ENCODE peak calls at places on chromosomes 5 and 9, in four cellular contexts. One of them, this sample, is unnamed.
A peak's percentile ranks its signal among the peaks of the same experiment; 100 is the strongest.

GRCh38 chr5:115415143-115415491 is 118.7 kb upstream of the CCDC112 start:
- DNase-seq in sigmoid colon: no peak
- DNase-seq in heart right ventricle: no peak
- DNase-seq in BJ: no peak
- DNase-seq in this sample: peak; percentile 80

GRCh38 chr9:113536483-113537226 is 73.1 kb downstream of the RGS3 start:
- DNase-seq in BJ: no peak
- DNase-seq in sigmoid colon: peak; percentile 81
- DNase-seq in heart right ventricle: peak; percentile 83
- DNase-seq in this sample: no peak

GRCh38 chr5:78601622-78602314 is 46.8 kb downstream of the LHFPL2 start:
- DNase-seq in BJ: no peak
- DNase-seq in sigmoid colon: no peak
- DNase-seq in heart right ventricle: no peak
- DNase-seq in this sample: no peak

GRCh38 chr5:176171171-176171760 is 67.0 kb upstream of the SIMC1 start:
- DNase-seq in heart right ventricle: no peak
- DNase-seq in BJ: no peak
- DNase-seq in sigmoid colon: no peak
- DNase-seq in this sample: no peak

GRCh38 chr5:72814104-72814503 is 2.4 kb upstream of the TNPO1 start:
- DNase-seq in sigmoid colon: no peak
- DNase-seq in heart right ventricle: no peak
- DNase-seq in BJ: no peak
- DNase-seq in this sample: no peak

GRCh38 chr5:59335544-59335943 is 558.0 kb downstream of the PDE4D start:
- DNase-seq in heart right ventricle: no peak
- DNase-seq in sigmoid colon: no peak
- DNase-seq in BJ: no peak
- DNase-seq in this sample: no peak

GRCh38 chr9:16544842-16545241 is 325.6 kb downstream of the BNC2 start:
- DNase-seq in heart right ventricle: no peak
- DNase-seq in BJ: no peak
- DNase-seq in sigmoid colon: no peak
- DNase-seq in this sample: no peak

GRCh38 chr9:132505961-132506691 is 76.3 kb upstream of the BARHL1 start:
- DNase-seq in sigmoid colon: no peak
- DNase-seq in heart right ventricle: no peak
- DNase-seq in BJ: no peak
- DNase-seq in this sample: no peak

GRCh38 chr9:104743377-104743985 is 4.0 kb upstream of the NIPSNAP3A start:
- DNase-seq in sigmoid colon: no peak
- DNase-seq in BJ: peak; percentile 19
- DNase-seq in heart right ventricle: no peak
- DNase-seq in this sample: peak; percentile 44

GRCh38 chr9:94490465-94490864 is 64.4 kb upstream of the PCAT7 start:
- DNase-seq in BJ: no peak
- DNase-seq in heart right ventricle: no peak
- DNase-seq in sigmoid colon: no peak
- DNase-seq in this sample: no peak

GRCh38 chr5:153881687-153882086 is 157.0 kb downstream of the FAM114A2 start:
- DNase-seq in heart right ventricle: no peak
- DNase-seq in sigmoid colon: no peak
- DNase-seq in BJ: no peak
- DNase-seq in this sample: no peak

GRCh38 chr9:38065369-38066075 is 3.5 kb downstream of the SHB start:
- DNase-seq in heart right ventricle: no peak
- DNase-seq in sigmoid colon: peak; percentile 50
- DNase-seq in BJ: no peak
- DNase-seq in this sample: no peak

GRCh38 chr9:116686693-116687073 is 422 bp upstream of the TRIM32 start:
- DNase-seq in sigmoid colon: no peak
- DNase-seq in BJ: no peak
- DNase-seq in heart right ventricle: no peak
- DNase-seq in this sample: no peak

GRCh38 chr9:108972626-108973209 is 38.5 kb downstream of the ABITRAM start:
- DNase-seq in heart right ventricle: no peak
- DNase-seq in BJ: peak; percentile 15
- DNase-seq in sigmoid colon: no peak
- DNase-seq in this sample: peak; percentile 6

GRCh38 chr5:130616161-130616560 is 548.9 kb downstream of the HINT1 start:
- DNase-seq in heart right ventricle: no peak
- DNase-seq in BJ: no peak
- DNase-seq in sigmoid colon: no peak
- DNase-seq in this sample: no peak

GRCh38 chr9:13446935-13447334 is 167.4 kb upstream of the MPDZ start:
- DNase-seq in BJ: no peak
- DNase-seq in heart right ventricle: no peak
- DNase-seq in sigmoid colon: no peak
- DNase-seq in this sample: no peak

GRCh38 chr5:52838306-52839015 is 50.7 kb downstream of the ITGA1 start:
- DNase-seq in heart right ventricle: no peak
- DNase-seq in BJ: no peak
- DNase-seq in sigmoid colon: no peak
- DNase-seq in this sample: no peak

GRCh38 chr9:104863180-104863883 is 64.6 kb downstream of the ABCA1 start:
- DNase-seq in BJ: peak; percentile 46
- DNase-seq in sigmoid colon: no peak
- DNase-seq in heart right ventricle: no peak
- DNase-seq in this sample: peak; percentile 66

GRCh38 chr5:176501333-176501732 is 35.9 kb downstream of the RNF44 start:
- DNase-seq in BJ: peak; percentile 39
- DNase-seq in sigmoid colon: no peak
- DNase-seq in heart right ventricle: no peak
- DNase-seq in this sample: no peak

GRCh38 chr9:121743441-121744001 is 92.1 kb downstream of the DAB2IP start:
- DNase-seq in BJ: peak; percentile 65
- DNase-seq in heart right ventricle: peak; percentile 87
- DNase-seq in sigmoid colon: peak; percentile 93
- DNase-seq in this sample: peak; percentile 73

GRCh38 chr9:121746411-121746810 is 95.0 kb downstream of the DAB2IP start:
- DNase-seq in heart right ventricle: no peak
- DNase-seq in BJ: no peak
- DNase-seq in sigmoid colon: no peak
- DNase-seq in this sample: no peak

GRCh38 chr9:121745396-121745695 is 93.9 kb downstream of the DAB2IP start:
- DNase-seq in sigmoid colon: no peak
- DNase-seq in BJ: no peak
- DNase-seq in heart right ventricle: no peak
- DNase-seq in this sample: no peak

GRCh38 chr9:121744002-121744686 is 92.7 kb downstream of the DAB2IP start:
- DNase-seq in sigmoid colon: peak; percentile 84
- DNase-seq in BJ: no peak
- DNase-seq in heart right ventricle: peak; percentile 67
- DNase-seq in this sample: no peak

GRCh38 chr9:121744687-121745395 is 93.4 kb downstream of the DAB2IP start:
- DNase-seq in heart right ventricle: no peak
- DNase-seq in BJ: no peak
- DNase-seq in sigmoid colon: no peak
- DNase-seq in this sample: no peak
- TF ChIP-seq CTCF in heart right ventricle: no peak
- TF ChIP-seq CTCF in BJ: no peak
- TF ChIP-seq CTCF in sigmoid colon: no peak
- TF ChIP-seq CTCF in this sample: no peak

GRCh38 chr5:143220748-143221211 is 182.7 kb downstream of the NR3C1 start:
- DNase-seq in BJ: no peak
- DNase-seq in sigmoid colon: no peak
- DNase-seq in heart right ventricle: no peak
- DNase-seq in this sample: no peak
- H3K4me3 ChIP-seq in BJ: no peak overlapping the region
- H3K4me3 ChIP-seq in sigmoid colon: no peak overlapping the region
- H3K4me3 ChIP-seq in heart right ventricle: peak overlapping the region; percentile 31
- H3K4me3 ChIP-seq in this sample: no peak overlapping the region

DNA sequence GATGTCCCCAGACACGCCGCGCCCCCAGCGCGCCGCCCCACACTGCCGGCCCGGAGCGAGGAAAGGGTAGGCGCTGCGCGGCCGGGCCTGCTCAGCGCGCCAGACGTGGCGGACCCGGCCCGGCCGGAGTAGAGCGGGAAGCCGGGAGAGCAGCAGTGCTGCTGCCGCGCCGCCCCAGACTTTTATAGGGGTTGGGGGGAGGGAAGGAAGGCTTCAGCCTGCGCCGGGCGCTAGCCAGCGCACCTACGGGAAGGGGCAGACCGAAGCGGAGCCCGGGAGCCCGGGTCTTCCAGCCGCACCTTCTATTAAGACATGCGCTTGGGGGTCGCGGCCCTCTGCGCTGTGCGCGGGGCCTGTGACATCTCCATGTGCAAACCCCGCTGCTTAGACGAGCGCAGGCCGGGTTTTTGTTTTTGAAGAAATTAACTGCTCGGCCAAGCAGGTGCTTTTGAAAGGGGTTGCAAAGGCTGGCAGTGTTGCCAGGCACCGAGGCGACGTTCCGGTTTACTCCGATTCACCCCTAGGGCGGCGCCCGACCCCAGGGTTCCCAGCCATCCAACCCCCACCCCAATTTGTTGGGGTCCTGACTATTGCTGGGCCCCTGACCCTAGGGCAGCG is 361 bp upstream of the PAX5 start:
- DNase-seq in heart right ventricle: no peak
- DNase-seq in sigmoid colon: no peak
- DNase-seq in BJ: no peak
- DNase-seq in this sample: no peak
- TF ChIP-seq CTCF in heart right ventricle: no peak
- TF ChIP-seq CTCF in sigmoid colon: no peak
- TF ChIP-seq CTCF in BJ: peak; percentile 12
- TF ChIP-seq CTCF in this sample: peak; percentile 22

GRCh38 chr5:158821321-158821720 is 278.4 kb downstream of the EBF1 start:
- DNase-seq in BJ: no peak
- DNase-seq in heart right ventricle: no peak
- DNase-seq in sigmoid colon: no peak
- DNase-seq in this sample: no peak
- H3K4me3 ChIP-seq in BJ: no peak overlapping the region
- H3K4me3 ChIP-seq in heart right ventricle: no peak overlapping the region
- H3K4me3 ChIP-seq in sigmoid colon: no peak overlapping the region
- H3K4me3 ChIP-seq in this sample: no peak overlapping the region

DNA sequence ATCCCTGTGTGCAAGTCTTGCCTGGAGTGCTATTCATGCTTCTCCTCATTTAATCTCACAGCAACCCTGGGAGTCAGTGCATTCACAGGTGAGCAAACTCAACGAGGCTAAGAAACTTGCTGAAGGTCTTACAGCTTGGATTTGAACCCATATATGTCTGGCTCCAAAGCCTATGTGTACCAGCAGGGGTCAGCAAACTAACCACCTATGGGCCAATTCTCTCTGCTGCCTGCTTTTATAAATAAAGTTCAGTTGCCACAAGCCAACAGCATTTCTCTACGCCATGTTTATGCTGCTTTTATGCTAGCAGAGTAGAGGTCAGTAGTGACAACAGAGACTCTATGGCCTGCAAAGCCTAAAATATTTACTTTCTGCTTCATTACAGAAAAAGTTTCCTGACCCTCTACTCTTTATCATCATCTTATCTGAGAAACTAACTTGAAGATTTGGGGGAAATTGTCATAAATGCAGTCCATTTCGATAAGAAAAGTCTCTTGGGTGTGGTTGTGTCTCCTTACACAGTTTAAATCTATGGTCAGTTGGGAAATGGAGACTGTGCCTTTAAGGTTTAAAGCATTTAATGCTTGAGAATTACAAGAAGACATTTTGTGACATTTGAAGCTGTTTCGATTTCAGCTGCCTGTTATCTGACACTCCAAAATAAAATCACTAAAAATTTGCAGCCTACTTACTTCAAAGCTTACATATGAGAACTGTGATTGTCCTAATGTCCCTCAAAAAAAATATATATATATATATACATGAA is 137.7 kb downstream of the PRELID2 start:
- DNase-seq in heart right ventricle: no peak
- DNase-seq in BJ: no peak
- DNase-seq in sigmoid colon: no peak
- DNase-seq in this sample: peak; percentile 26
- TF ChIP-seq CTCF in heart right ventricle: no peak
- TF ChIP-seq CTCF in BJ: peak; percentile 47
- TF ChIP-seq CTCF in sigmoid colon: no peak
- TF ChIP-seq CTCF in this sample: peak; percentile 62

GRCh38 chr9:111895996-111896941 is at the start of gene UGCG:
- DNase-seq in BJ: peak; percentile 48
- DNase-seq in heart right ventricle: peak; percentile 92
- DNase-seq in sigmoid colon: peak; percentile 91
- DNase-seq in this sample: peak; percentile 33

GRCh38 chr9:111886983-111887718 is 9.5 kb upstream of the UGCG start:
- DNase-seq in BJ: no peak
- DNase-seq in sigmoid colon: no peak
- DNase-seq in heart right ventricle: no peak
- DNase-seq in this sample: no peak

GRCh38 chr9:111890254-111890791 is 6.3 kb upstream of the UGCG start:
- DNase-seq in BJ: no peak
- DNase-seq in sigmoid colon: no peak
- DNase-seq in heart right ventricle: no peak
- DNase-seq in this sample: no peak

GRCh38 chr9:111896942-111897830 is 572 bp downstream of the UGCG start:
- DNase-seq in heart right ventricle: peak; percentile 69
- DNase-seq in sigmoid colon: peak; percentile 79
- DNase-seq in BJ: no peak
- DNase-seq in this sample: no peak

DNA sequence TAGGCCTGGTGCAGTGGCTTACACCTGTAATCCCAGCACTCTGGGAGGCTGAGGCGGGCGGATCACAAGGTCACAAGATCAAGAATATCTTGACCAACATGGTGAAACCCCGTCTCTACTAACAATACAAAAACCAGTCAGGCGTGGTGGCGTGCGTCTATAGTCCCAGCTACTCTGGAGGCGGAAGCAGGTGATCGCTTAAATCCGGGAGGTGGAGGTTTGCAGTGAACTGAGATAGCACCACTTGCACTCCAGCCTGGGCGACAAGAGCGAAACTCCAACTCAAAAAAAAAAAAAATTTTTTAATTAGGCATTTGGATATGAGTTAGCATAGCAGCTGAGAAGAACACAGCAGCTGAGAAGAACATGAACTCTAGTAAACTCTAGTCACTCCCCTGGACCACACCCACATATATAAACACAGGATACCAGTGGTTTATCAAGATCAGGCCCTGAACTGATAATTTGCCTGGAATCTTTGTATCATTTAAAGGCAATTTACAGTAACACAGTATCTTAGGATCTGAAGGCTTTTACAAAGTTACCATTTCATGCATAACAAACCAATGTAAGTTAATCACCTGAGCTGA is 4.6 kb upstream of the UGCG start:
- DNase-seq in BJ: no peak
- DNase-seq in sigmoid colon: no peak
- DNase-seq in heart right ventricle: no peak
- DNase-seq in this sample: no peak
- H3K4me3 ChIP-seq in BJ: no peak overlapping the region
- H3K4me3 ChIP-seq in sigmoid colon: no peak overlapping the region
- H3K4me3 ChIP-seq in heart right ventricle: no peak overlapping the region
- H3K4me3 ChIP-seq in this sample: no peak overlapping the region

DNA sequence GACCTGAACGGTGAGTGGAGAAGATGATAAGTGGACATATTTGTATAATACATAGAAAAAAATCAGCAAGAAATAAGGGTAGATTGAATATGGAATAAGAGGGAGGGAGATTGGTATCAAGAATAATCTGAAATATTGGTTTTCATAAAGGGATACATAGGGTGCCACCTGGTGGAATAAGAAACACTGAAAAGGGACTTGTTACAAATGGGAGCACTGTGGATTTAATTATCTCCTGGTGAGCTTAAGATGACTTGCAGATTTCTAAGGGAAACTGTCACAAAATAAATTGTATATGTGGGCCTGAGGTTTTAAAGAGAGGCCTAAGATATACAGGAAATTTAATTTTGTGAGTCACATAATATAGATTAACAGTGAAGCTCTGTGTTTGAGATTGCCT is 1403.5 kb upstream of the CDH18 start:
- DNase-seq in heart right ventricle: no peak
- DNase-seq in BJ: no peak
- DNase-seq in sigmoid colon: no peak
- DNase-seq in this sample: no peak
- TF ChIP-seq CTCF in heart right ventricle: no peak
- TF ChIP-seq CTCF in BJ: no peak
- TF ChIP-seq CTCF in sigmoid colon: no peak
- TF ChIP-seq CTCF in this sample: no peak